ENCODE peak calls at places on chromosomes 4 and X, in four cellular contexts. L, H, T and Y are unnamed samples.

GRCh38 chrX:14030248-14030592 is 528 bp upstream of the GEMIN8 start:
- DNase-seq in L (no peak), H (no peak), T (no peak), Y (no peak)

GRCh38 chr4:174669278-174669677 is 147.0 kb upstream of the HPGD start:
- DNase-seq in L (no peak), H (no peak), T (no peak), Y (no peak)

GRCh38 chr4:159077702-159078495 is 25.0 kb upstream of the RAPGEF2 start:
- DNase-seq in L (no peak), H (no peak), T (no peak), Y (no peak)

GRCh38 chr4:151000747-151001429 is 14.2 kb downstream of the LRBA start:
- DNase-seq in L (no peak), H (peak; percentile 28), T (no peak), Y (no peak)

GRCh38 chrX:40090050-40090804 is 7.5 kb downstream of the BCOR start:
- DNase-seq in L (peak; percentile 38), H (peak; percentile 88), T (no peak), Y (no peak)

GRCh38 chrX:38277802-38278201 is 49.5 kb downstream of the RPGR start:
- DNase-seq in L (no peak), H (no peak), T (no peak), Y (no peak)

GRCh38 chrX:50721771-50722521 is 92.0 kb downstream of the SHROOM4 start:
- DNase-seq in L (no peak), H (no peak), T (no peak), Y (no peak)

GRCh38 chr4:76990288-76991080 is 40.9 kb downstream of the SEPTIN11 start:
- DNase-seq in L (no peak), H (peak; percentile 27), T (no peak), Y (no peak)

GRCh38 chr4:165605811-165606210 is 227.0 kb downstream of the CPE start:
- DNase-seq in L (no peak), H (no peak), T (no peak), Y (no peak)

GRCh38 chr4:138540056-138540800 is 298.1 kb upstream of the SLC7A11 start:
- DNase-seq in L (no peak), H (no peak), T (no peak), Y (no peak)

GRCh38 chr4:77854431-77855111 is 8.1 kb upstream of the MRPL1 start:
- DNase-seq in L (peak; percentile 23), H (no peak), T (no peak), Y (no peak)

GRCh38 chr4:63316633-63317032 is 1092.6 kb downstream of the TECRL start:
- DNase-seq in L (no peak), H (no peak), T (no peak), Y (no peak)

GRCh38 chr4:33696066-33696465 is 2548.2 kb downstream of the ARAP2 start:
- DNase-seq in L (no peak), H (no peak), T (no peak), Y (no peak)
- H3K27ac ChIP-seq in L (no peak overlapping the region), H (no peak overlapping the region), T (no peak overlapping the region), Y (no peak overlapping the region)

DNA sequence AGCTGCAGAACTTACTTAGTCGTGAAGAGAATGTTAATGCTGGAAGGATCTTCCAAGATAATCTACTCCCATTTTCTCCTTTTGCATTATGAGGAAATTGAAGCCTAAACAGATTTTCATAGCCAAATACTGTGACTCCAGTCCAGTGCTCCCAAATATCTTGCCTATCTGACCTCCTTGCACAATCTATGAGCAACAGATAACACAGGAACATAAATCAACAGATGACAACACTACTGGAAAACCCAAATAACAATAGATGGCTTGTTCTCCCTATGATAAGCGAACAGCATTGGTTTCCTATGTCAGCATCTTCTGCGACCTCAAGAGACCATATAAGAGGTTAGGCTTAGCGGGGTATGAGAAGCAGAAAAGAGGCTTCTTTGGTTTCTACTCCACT is 88.0 kb downstream of the CORIN start:
- DNase-seq in L (no peak), H (no peak), T (no peak), Y (no peak)
- H3K4me3 ChIP-seq in L (no peak overlapping the region), H (no peak overlapping the region), T (no peak overlapping the region), Y (no peak overlapping the region)

GRCh38 chrX:153546386-153546785 is 28.9 kb downstream of the ATP2B3 start:
- DNase-seq in L (no peak), H (peak; percentile 28), T (no peak), Y (no peak)

GRCh38 chrX:153554519-153555167 is 37.2 kb downstream of the ATP2B3 start:
- DNase-seq in L (peak; percentile 48), H (peak; percentile 33), T (peak; percentile 82), Y (no peak)

GRCh38 chrX:153549231-153549630 is 31.8 kb downstream of the ATP2B3 start:
- DNase-seq in L (no peak), H (peak; percentile 17), T (no peak), Y (no peak)

GRCh38 chrX:153551135-153551534 is 33.7 kb downstream of the ATP2B3 start:
- DNase-seq in L (no peak), H (no peak), T (no peak), Y (no peak)

GRCh38 chrX:153549807-153550206 is 32.4 kb downstream of the ATP2B3 start:
- DNase-seq in L (no peak), H (peak; percentile 29), T (no peak), Y (no peak)
- TF ChIP-seq CTCF in L (no peak), H (no peak), T (no peak), Y (no peak)

GRCh38 chr4:173490817-173491518 is 39.1 kb downstream of the HAND2 start:
- DNase-seq in L (no peak), H (no peak), T (no peak), Y (no peak)
- H3K27ac ChIP-seq in L (no peak overlapping the region), H (no peak overlapping the region), T (no peak overlapping the region), Y (peak overlapping the region; percentile 44)

DNA sequence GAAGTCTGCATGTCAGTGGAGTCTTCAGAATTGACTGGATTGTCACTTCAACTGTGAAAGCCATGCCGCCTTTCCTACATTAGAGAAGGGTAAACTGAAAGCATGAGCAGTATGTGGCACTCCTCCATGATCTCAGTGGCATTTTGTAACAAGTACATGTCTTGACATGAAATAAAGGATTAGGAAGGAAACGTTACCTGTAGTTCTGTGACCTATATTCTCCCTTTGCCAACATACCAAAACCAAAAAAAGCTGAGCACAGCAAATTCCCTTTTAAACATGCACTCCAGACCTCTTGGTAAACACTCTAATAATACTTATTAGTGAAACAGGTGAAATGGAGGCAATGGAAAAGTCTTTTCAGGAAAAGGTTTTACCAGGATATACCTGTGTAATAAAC is 344.2 kb downstream of the GRIA2 start:
- DNase-seq in L (no peak), H (no peak), T (no peak), Y (no peak)
- H3K4me3 ChIP-seq in L (no peak overlapping the region), H (no peak overlapping the region), T (no peak overlapping the region), Y (no peak overlapping the region)

GRCh38 chr4:26860157-26860921 is at the start of gene STIM2:
- DNase-seq in L (peak; percentile 95), H (peak; percentile 100), T (peak; percentile 98), Y (peak; percentile 98)
- TF ChIP-seq CTCF in L (peak; percentile 32), H (peak; percentile 72), T (no peak), Y (no peak)